ENCODE peak calls at places on chromosomes 7 and 10, in six cellular contexts. Y is uterus, Q is brain microvascular endothelial cell, O is endothelial cell of umbilical vein, A is body of pancreas, P is upper lobe of right lung. V is an unnamed sample.

GRCh38 chr10:16732376-16732775 is 84.8 kb downstream of the RSU1 start:
- DNase-seq in O (no peak), A (no peak), P (no peak), Y (no peak), Q (peak), V (no peak)

GRCh38 chr7:78346824-78347223 is 548.3 kb downstream of the PHTF2 start:
- DNase-seq in P (no peak), O (no peak), Y (no peak), Q (no peak), A (no peak), V (no peak)

GRCh38 chr10:3154661-3155060 is 17.9 kb downstream of the PITRM1 start:
- DNase-seq in Y (no peak), O (no peak), A (no peak), P (peak), Q (no peak), V (no peak)

GRCh38 chr10:90960355-90960814 is 39.5 kb upstream of the ANKRD1 start:
- DNase-seq in O (peak), P (no peak), Q (peak), A (no peak), Y (no peak), V (no peak)

GRCh38 chr7:128137096-128137655 is 103.9 kb upstream of the LEP start:
- DNase-seq in A (no peak), Y (no peak), P (no peak), O (peak), Q (no peak), V (no peak)

GRCh38 chr7:997404-998395 is 14.7 kb downstream of the CYP2W1 start:
- DNase-seq in P (no peak), Q (no peak), A (no peak), Y (no peak), O (no peak), V (no peak)

GRCh38 chr10:72719941-72720592 is 28.1 kb downstream of the MCU start:
- DNase-seq in Q (no peak), P (no peak), A (no peak), Y (no peak), O (no peak), V (no peak)

GRCh38 chr7:51102828-51103227 is 213.8 kb downstream of the COBL start:
- DNase-seq in A (no peak), O (no peak), Y (no peak), P (no peak), Q (peak), V (no peak)

GRCh38 chr7:156014808-156015207 is 202.5 kb upstream of the SHH start:
- DNase-seq in P (no peak), Y (no peak), Q (no peak), O (no peak), A (no peak), V (no peak)

GRCh38 chr7:156015237-156016020 is 203.2 kb upstream of the SHH start:
- DNase-seq in P (no peak), Q (no peak), O (no peak), Y (no peak), A (no peak), V (peak)

GRCh38 chr7:156014201-156014600 is 201.9 kb upstream of the SHH start:
- DNase-seq in Y (no peak), P (no peak), O (no peak), A (no peak), Q (no peak), V (no peak)

GRCh38 chr7:156009569-156009968 is 197.3 kb upstream of the SHH start:
- DNase-seq in O (no peak), Q (no peak), Y (no peak), P (no peak), A (no peak), V (no peak)

DNA sequence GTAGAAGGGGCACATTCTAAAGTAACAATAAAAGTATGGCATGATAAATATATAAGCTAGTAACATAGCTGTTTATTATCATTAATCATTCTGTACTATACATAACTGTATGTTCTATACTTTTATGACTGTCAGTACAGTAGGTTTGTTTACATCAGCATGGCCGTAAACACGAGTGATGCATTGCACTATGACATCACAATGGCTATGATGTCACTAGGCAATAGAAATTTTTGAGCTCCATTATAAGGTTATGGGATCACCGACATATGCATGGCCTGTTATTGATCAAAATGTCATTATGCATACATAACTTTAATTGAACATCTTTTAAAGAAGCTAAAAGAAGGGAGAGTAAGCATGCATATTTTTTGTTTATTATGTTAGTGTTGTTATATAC is 200.1 kb upstream of the SHH start:
- DNase-seq in O (no peak), Q (no peak), Y (no peak), A (no peak), P (no peak), V (no peak)
- TF ChIP-seq CTCF in O (no peak), Q (no peak), Y (no peak), A (no peak), P (no peak), V (no peak)

DNA sequence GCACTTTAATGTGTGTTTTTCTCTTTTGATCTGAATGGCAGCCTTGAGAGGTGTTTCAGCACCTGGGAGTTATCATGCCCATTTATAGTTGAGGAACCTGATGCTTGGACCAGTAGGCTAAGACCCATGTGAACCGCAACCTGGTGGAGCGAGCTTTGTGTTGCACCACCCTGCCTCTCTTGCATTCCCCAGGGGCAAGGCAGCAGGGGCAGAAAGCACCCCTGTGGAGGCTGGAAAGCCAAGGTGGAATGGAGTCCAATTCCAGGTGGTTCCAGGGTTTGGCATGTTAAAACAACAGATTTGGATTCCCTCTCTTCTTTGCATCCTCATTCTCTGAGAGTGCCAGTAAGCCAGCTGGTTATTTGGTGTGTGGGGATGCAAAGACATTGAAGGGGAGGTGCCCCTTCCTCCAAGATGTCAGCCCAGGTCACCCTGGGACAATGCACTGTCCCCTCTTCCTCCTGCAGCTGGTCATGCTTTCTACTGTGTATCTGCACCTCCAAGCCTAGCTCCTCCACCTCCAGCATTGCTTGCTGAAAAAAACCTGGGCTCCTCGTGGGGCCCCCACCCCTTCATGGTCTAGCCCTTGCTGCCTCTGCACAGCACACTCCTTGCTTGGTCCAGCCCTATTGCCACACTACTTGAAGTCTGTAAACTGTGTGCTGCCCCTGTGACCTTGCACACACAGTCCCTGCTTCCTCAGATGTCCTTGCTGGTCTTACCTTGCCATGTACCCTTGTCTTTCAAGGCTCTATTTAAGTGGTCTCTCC is 5.6 kb upstream of the CDH23 start:
- DNase-seq in O (no peak), A (no peak), Q (no peak), Y (no peak), P (peak), V (no peak)
- H3K4me3 ChIP-seq in O (no peak), A (no peak), Q (no peak), Y (no peak), P (no peak), V (no peak)

DNA sequence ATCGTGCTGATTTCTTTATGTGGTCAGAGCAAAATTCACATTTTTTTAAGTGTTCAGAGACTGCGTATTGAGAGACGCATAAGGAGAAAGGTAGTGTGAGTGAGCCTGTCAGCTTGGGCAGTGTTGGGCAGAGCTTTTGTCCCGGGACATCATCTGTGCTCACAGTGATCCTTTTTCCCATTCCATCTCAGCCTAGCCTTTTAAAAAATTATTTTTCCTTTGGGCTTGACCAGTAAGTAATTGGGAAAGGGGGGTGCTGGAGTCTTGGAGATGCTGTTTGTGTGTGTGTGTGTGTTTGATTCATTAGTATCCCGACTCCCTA is 1.5 kb downstream of the NRF1 start:
- DNase-seq in A (no peak), P (no peak), Y (no peak), O (no peak), Q (no peak), V (no peak)
- H3K27ac ChIP-seq in A (peak), P (peak), Y (no peak), O (no peak), Q (no peak), V (peak)

GRCh38 chr10:97870990-97871389 is 21.3 kb downstream of the GOLGA7B start:
- DNase-seq in Q (no peak), P (no peak), Y (no peak), A (no peak), O (no peak), V (no peak)
- TF ChIP-seq CTCF in Q (no peak), P (no peak), Y (no peak), A (no peak), O (no peak), V (no peak)

GRCh38 chr7:76375251-76375650 is 16.5 kb upstream of the YWHAG start:
- DNase-seq in Q (no peak), O (no peak), Y (no peak), P (no peak), A (no peak), V (no peak)

GRCh38 chr7:76383089-76383944 is 24.5 kb upstream of the YWHAG start:
- DNase-seq in A (no peak), O (peak), Y (no peak), Q (no peak), P (no peak), V (no peak)

GRCh38 chr7:76381814-76382213 is 23.0 kb upstream of the YWHAG start:
- DNase-seq in O (no peak), Q (no peak), P (no peak), Y (no peak), A (no peak), V (no peak)

GRCh38 chr7:76377186-76377918 is 18.6 kb upstream of the YWHAG start:
- DNase-seq in O (no peak), Q (no peak), Y (no peak), A (no peak), P (no peak), V (no peak)

DNA sequence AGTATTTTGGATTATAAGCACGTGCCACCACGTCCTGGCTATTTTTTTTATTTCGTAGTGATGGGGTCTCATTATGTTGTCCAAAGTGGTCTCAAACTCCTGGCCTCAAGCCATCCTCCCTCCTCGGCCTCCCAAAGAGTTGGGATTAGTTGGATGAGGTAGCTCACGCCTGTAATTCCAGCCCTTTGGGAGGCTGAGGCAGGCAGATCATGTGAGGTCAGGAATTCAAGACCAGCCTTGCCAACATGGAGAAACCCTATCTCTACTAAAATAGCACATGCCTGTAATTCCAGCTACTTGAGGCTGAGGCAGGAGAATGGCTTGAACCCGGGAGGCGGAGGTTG is 21.8 kb upstream of the YWHAG start:
- DNase-seq in P (no peak), Q (no peak), O (no peak), A (no peak), Y (no peak), V (no peak)
- H3K4me3 ChIP-seq in P (peak), Q (no peak), O (no peak), A (peak), Y (peak), V (peak)

GRCh38 chr7:100860702-100861615 is 6.2 kb upstream of the TRIP6 start:
- DNase-seq in O (no peak), A (no peak), Q (no peak), Y (no peak), P (no peak), V (no peak)
- H3K27ac ChIP-seq in O (no peak), A (no peak), Q (no peak), Y (peak), P (no peak), V (no peak)

DNA sequence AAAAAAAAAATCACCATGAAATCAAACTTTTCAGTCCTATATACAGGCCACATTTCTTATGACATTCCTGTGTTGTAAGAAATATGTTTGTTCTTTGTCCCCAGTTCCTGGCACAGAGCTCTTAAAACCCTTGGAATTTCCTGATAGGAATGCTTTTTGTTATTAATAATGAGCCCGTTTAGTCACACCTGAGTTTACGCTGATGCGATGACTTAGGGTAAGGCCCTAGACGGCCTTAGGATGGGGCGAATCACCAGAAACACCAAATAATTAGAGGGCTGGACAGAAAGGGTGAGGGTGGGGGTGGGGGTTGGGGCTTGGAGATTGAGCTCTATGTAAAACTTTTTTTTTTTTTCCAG is 17.5 kb downstream of the TSPAN15 start:
- DNase-seq in Y (no peak), Q (no peak), A (no peak), O (peak), P (no peak), V (no peak)
- TF ChIP-seq CTCF in Y (no peak), Q (no peak), A (no peak), O (no peak), P (no peak), V (no peak)